ENCODE peak calls at places on chromosomes 6 and 20, in five cellular contexts. One of them, this sample, is unnamed.

GRCh38 chr6:39670519-39670918 is 54.7 kb downstream of the KIF6 start:
- DNase-seq in D341Med: no peak
- DNase-seq in RWPE1: no peak
- DNase-seq in activated CD4-positive, alpha-beta T cell treated with anti-CD3 and anti-CD28 coated beads, Interleukin-2, amount 10 ng/mL, durations not matched to agents 7 days and 5 days: no peak
- DNase-seq in cardiac fibroblast: no peak
- DNase-seq in this sample: no peak

GRCh38 chr6:42374027-42374669 is 77.6 kb downstream of the TRERF1 start:
- DNase-seq in D341Med: no peak
- DNase-seq in RWPE1: no peak
- DNase-seq in cardiac fibroblast: no peak
- DNase-seq in activated CD4-positive, alpha-beta T cell treated with anti-CD3 and anti-CD28 coated beads, Interleukin-2, amount 10 ng/mL, durations not matched to agents 7 days and 5 days: peak; percentile 36
- DNase-seq in this sample: no peak

GRCh38 chr20:50560867-50561266 is 50.7 kb downstream of the PTPN1 start:
- DNase-seq in D341Med: no peak
- DNase-seq in RWPE1: peak; percentile 28
- DNase-seq in cardiac fibroblast: no peak
- DNase-seq in activated CD4-positive, alpha-beta T cell treated with anti-CD3 and anti-CD28 coated beads, Interleukin-2, amount 10 ng/mL, durations not matched to agents 7 days and 5 days: no peak
- DNase-seq in this sample: no peak

GRCh38 chr6:75317503-75318206 is 33.1 kb upstream of the TMEM30A start:
- DNase-seq in activated CD4-positive, alpha-beta T cell treated with anti-CD3 and anti-CD28 coated beads, Interleukin-2, amount 10 ng/mL, durations not matched to agents 7 days and 5 days: no peak
- DNase-seq in cardiac fibroblast: peak; percentile 81
- DNase-seq in D341Med: no peak
- DNase-seq in RWPE1: no peak
- DNase-seq in this sample: no peak

GRCh38 chr6:26607434-26608230 is 10.9 kb downstream of the ABT1 start:
- DNase-seq in RWPE1: peak; percentile 64
- DNase-seq in cardiac fibroblast: peak; percentile 74
- DNase-seq in activated CD4-positive, alpha-beta T cell treated with anti-CD3 and anti-CD28 coated beads, Interleukin-2, amount 10 ng/mL, durations not matched to agents 7 days and 5 days: peak; percentile 78
- DNase-seq in D341Med: peak; percentile 75
- DNase-seq in this sample: peak; percentile 43

GRCh38 chr6:75374913-75375530 is 90.4 kb upstream of the TMEM30A start:
- DNase-seq in activated CD4-positive, alpha-beta T cell treated with anti-CD3 and anti-CD28 coated beads, Interleukin-2, amount 10 ng/mL, durations not matched to agents 7 days and 5 days: no peak
- DNase-seq in RWPE1: no peak
- DNase-seq in D341Med: no peak
- DNase-seq in cardiac fibroblast: no peak
- DNase-seq in this sample: no peak

GRCh38 chr20:11891827-11892521 is 25.7 kb upstream of the BTBD3 start:
- DNase-seq in RWPE1: peak; percentile 84
- DNase-seq in D341Med: peak; percentile 62
- DNase-seq in activated CD4-positive, alpha-beta T cell treated with anti-CD3 and anti-CD28 coated beads, Interleukin-2, amount 10 ng/mL, durations not matched to agents 7 days and 5 days: peak; percentile 75
- DNase-seq in cardiac fibroblast: peak; percentile 76
- DNase-seq in this sample: peak; percentile 83

GRCh38 chr6:303948-304558 is 11.8 kb downstream of the DUSP22 start:
- DNase-seq in D341Med: no peak
- DNase-seq in cardiac fibroblast: no peak
- DNase-seq in RWPE1: no peak
- DNase-seq in activated CD4-positive, alpha-beta T cell treated with anti-CD3 and anti-CD28 coated beads, Interleukin-2, amount 10 ng/mL, durations not matched to agents 7 days and 5 days: no peak
- DNase-seq in this sample: no peak

GRCh38 chr6:35096129-35096852 is 44.8 kb downstream of the TCP11 start:
- DNase-seq in activated CD4-positive, alpha-beta T cell treated with anti-CD3 and anti-CD28 coated beads, Interleukin-2, amount 10 ng/mL, durations not matched to agents 7 days and 5 days: no peak
- DNase-seq in RWPE1: peak; percentile 67
- DNase-seq in D341Med: peak; percentile 66
- DNase-seq in cardiac fibroblast: peak; percentile 77
- DNase-seq in this sample: peak; percentile 68

GRCh38 chr6:158854214-158855101 is 35.3 kb upstream of the EZR start:
- DNase-seq in activated CD4-positive, alpha-beta T cell treated with anti-CD3 and anti-CD28 coated beads, Interleukin-2, amount 10 ng/mL, durations not matched to agents 7 days and 5 days: peak; percentile 49
- DNase-seq in D341Med: no peak
- DNase-seq in cardiac fibroblast: peak; percentile 60
- DNase-seq in RWPE1: no peak
- DNase-seq in this sample: no peak

GRCh38 chr6:106094261-106094963 is 8.3 kb downstream of the PRDM1 start:
- DNase-seq in activated CD4-positive, alpha-beta T cell treated with anti-CD3 and anti-CD28 coated beads, Interleukin-2, amount 10 ng/mL, durations not matched to agents 7 days and 5 days: no peak
- DNase-seq in cardiac fibroblast: no peak
- DNase-seq in RWPE1: no peak
- DNase-seq in D341Med: no peak
- DNase-seq in this sample: no peak

GRCh38 chr6:4564746-4565145 is 211.5 kb upstream of the CDYL start:
- DNase-seq in activated CD4-positive, alpha-beta T cell treated with anti-CD3 and anti-CD28 coated beads, Interleukin-2, amount 10 ng/mL, durations not matched to agents 7 days and 5 days: no peak
- DNase-seq in RWPE1: no peak
- DNase-seq in D341Med: no peak
- DNase-seq in cardiac fibroblast: no peak
- DNase-seq in this sample: no peak

GRCh38 chr6:75217203-75217602 is 11.3 kb upstream of the COL12A1 start:
- DNase-seq in RWPE1: no peak
- DNase-seq in activated CD4-positive, alpha-beta T cell treated with anti-CD3 and anti-CD28 coated beads, Interleukin-2, amount 10 ng/mL, durations not matched to agents 7 days and 5 days: no peak
- DNase-seq in D341Med: no peak
- DNase-seq in cardiac fibroblast: peak; percentile 76
- DNase-seq in this sample: peak; percentile 62

GRCh38 chr6:154555075-154555677 is 44.7 kb upstream of the CNKSR3 start:
- DNase-seq in RWPE1: peak; percentile 78
- DNase-seq in activated CD4-positive, alpha-beta T cell treated with anti-CD3 and anti-CD28 coated beads, Interleukin-2, amount 10 ng/mL, durations not matched to agents 7 days and 5 days: no peak
- DNase-seq in cardiac fibroblast: peak; percentile 14
- DNase-seq in D341Med: no peak
- DNase-seq in this sample: peak; percentile 91

GRCh38 chr6:143970827-143971226 is 37.2 kb downstream of the PLAGL1 start:
- DNase-seq in activated CD4-positive, alpha-beta T cell treated with anti-CD3 and anti-CD28 coated beads, Interleukin-2, amount 10 ng/mL, durations not matched to agents 7 days and 5 days: no peak
- DNase-seq in cardiac fibroblast: peak; percentile 50
- DNase-seq in D341Med: no peak
- DNase-seq in RWPE1: no peak
- DNase-seq in this sample: no peak

GRCh38 chr6:129105035-129105434 is 222.1 kb downstream of the LAMA2 start:
- DNase-seq in activated CD4-positive, alpha-beta T cell treated with anti-CD3 and anti-CD28 coated beads, Interleukin-2, amount 10 ng/mL, durations not matched to agents 7 days and 5 days: no peak
- DNase-seq in cardiac fibroblast: peak; percentile 54
- DNase-seq in D341Med: no peak
- DNase-seq in RWPE1: no peak
- DNase-seq in this sample: no peak

GRCh38 chr20:63106108-63106764 is 99.5 kb upstream of the BHLHE23 start:
- DNase-seq in RWPE1: no peak
- DNase-seq in cardiac fibroblast: peak; percentile 25
- DNase-seq in activated CD4-positive, alpha-beta T cell treated with anti-CD3 and anti-CD28 coated beads, Interleukin-2, amount 10 ng/mL, durations not matched to agents 7 days and 5 days: no peak
- DNase-seq in D341Med: no peak
- DNase-seq in this sample: no peak

GRCh38 chr6:10576226-10576625 is 55.1 kb downstream of the GCNT2 start:
- DNase-seq in RWPE1: no peak
- DNase-seq in activated CD4-positive, alpha-beta T cell treated with anti-CD3 and anti-CD28 coated beads, Interleukin-2, amount 10 ng/mL, durations not matched to agents 7 days and 5 days: no peak
- DNase-seq in D341Med: no peak
- DNase-seq in cardiac fibroblast: no peak
- DNase-seq in this sample: no peak

GRCh38 chr20:5153612-5154542 is 27.1 kb downstream of the CDS2 start:
- DNase-seq in D341Med: no peak
- DNase-seq in RWPE1: peak; percentile 75
- DNase-seq in activated CD4-positive, alpha-beta T cell treated with anti-CD3 and anti-CD28 coated beads, Interleukin-2, amount 10 ng/mL, durations not matched to agents 7 days and 5 days: no peak
- DNase-seq in cardiac fibroblast: no peak
- DNase-seq in this sample: peak; percentile 94

GRCh38 chr20:7703436-7703835 is 236.8 kb downstream of the HAO1 start:
- DNase-seq in cardiac fibroblast: no peak
- DNase-seq in RWPE1: no peak
- DNase-seq in D341Med: no peak
- DNase-seq in activated CD4-positive, alpha-beta T cell treated with anti-CD3 and anti-CD28 coated beads, Interleukin-2, amount 10 ng/mL, durations not matched to agents 7 days and 5 days: no peak
- DNase-seq in this sample: no peak

GRCh38 chr6:2179950-2180349 is 65.5 kb downstream of the GMDS start:
- DNase-seq in RWPE1: no peak
- DNase-seq in D341Med: no peak
- DNase-seq in activated CD4-positive, alpha-beta T cell treated with anti-CD3 and anti-CD28 coated beads, Interleukin-2, amount 10 ng/mL, durations not matched to agents 7 days and 5 days: no peak
- DNase-seq in cardiac fibroblast: peak; percentile 70
- DNase-seq in this sample: peak; percentile 39

GRCh38 chr6:24125980-24126379 is at the start of gene NRSN1:
- DNase-seq in RWPE1: peak; percentile 8
- DNase-seq in cardiac fibroblast: no peak
- DNase-seq in activated CD4-positive, alpha-beta T cell treated with anti-CD3 and anti-CD28 coated beads, Interleukin-2, amount 10 ng/mL, durations not matched to agents 7 days and 5 days: no peak
- DNase-seq in D341Med: peak; percentile 92
- DNase-seq in this sample: no peak

GRCh38 chr6:24838081-24838480 is 39.4 kb upstream of the ARMH2 start:
- DNase-seq in RWPE1: no peak
- DNase-seq in D341Med: no peak
- DNase-seq in activated CD4-positive, alpha-beta T cell treated with anti-CD3 and anti-CD28 coated beads, Interleukin-2, amount 10 ng/mL, durations not matched to agents 7 days and 5 days: no peak
- DNase-seq in cardiac fibroblast: peak; percentile 53
- DNase-seq in this sample: no peak

GRCh38 chr6:1383729-1384548 is 5.4 kb upstream of the FOXF2 start:
- DNase-seq in D341Med: no peak
- DNase-seq in activated CD4-positive, alpha-beta T cell treated with anti-CD3 and anti-CD28 coated beads, Interleukin-2, amount 10 ng/mL, durations not matched to agents 7 days and 5 days: no peak
- DNase-seq in cardiac fibroblast: no peak
- DNase-seq in RWPE1: no peak
- DNase-seq in this sample: no peak

GRCh38 chr6:26521485-26522391 is 16.4 kb upstream of the HMGN4 start:
- DNase-seq in RWPE1: peak; percentile 68
- DNase-seq in cardiac fibroblast: peak; percentile 83
- DNase-seq in activated CD4-positive, alpha-beta T cell treated with anti-CD3 and anti-CD28 coated beads, Interleukin-2, amount 10 ng/mL, durations not matched to agents 7 days and 5 days: peak; percentile 46
- DNase-seq in D341Med: no peak
- DNase-seq in this sample: peak; percentile 60

GRCh38 chr20:63061051-63061531 is 54.3 kb upstream of the BHLHE23 start:
- DNase-seq in D341Med: no peak
- DNase-seq in cardiac fibroblast: no peak
- DNase-seq in RWPE1: no peak
- DNase-seq in activated CD4-positive, alpha-beta T cell treated with anti-CD3 and anti-CD28 coated beads, Interleukin-2, amount 10 ng/mL, durations not matched to agents 7 days and 5 days: no peak
- DNase-seq in this sample: no peak

GRCh38 chr6:106778943-106779342 is 149.6 kb downstream of the QRSL1 start:
- DNase-seq in D341Med: no peak
- DNase-seq in activated CD4-positive, alpha-beta T cell treated with anti-CD3 and anti-CD28 coated beads, Interleukin-2, amount 10 ng/mL, durations not matched to agents 7 days and 5 days: no peak
- DNase-seq in RWPE1: no peak
- DNase-seq in cardiac fibroblast: no peak
- DNase-seq in this sample: no peak

GRCh38 chr6:35564733-35565132 is 52.0 kb upstream of the TULP1 start:
- DNase-seq in RWPE1: no peak
- DNase-seq in activated CD4-positive, alpha-beta T cell treated with anti-CD3 and anti-CD28 coated beads, Interleukin-2, amount 10 ng/mL, durations not matched to agents 7 days and 5 days: no peak
- DNase-seq in cardiac fibroblast: no peak
- DNase-seq in D341Med: no peak
- DNase-seq in this sample: no peak

GRCh38 chr20:8527998-8528397 is 395.9 kb downstream of the PLCB1 start:
- DNase-seq in activated CD4-positive, alpha-beta T cell treated with anti-CD3 and anti-CD28 coated beads, Interleukin-2, amount 10 ng/mL, durations not matched to agents 7 days and 5 days: no peak
- DNase-seq in cardiac fibroblast: peak; percentile 70
- DNase-seq in RWPE1: no peak
- DNase-seq in D341Med: no peak
- DNase-seq in this sample: peak; percentile 3

GRCh38 chr20:6863355-6863754 is 95.9 kb downstream of the BMP2 start:
- DNase-seq in D341Med: no peak
- DNase-seq in activated CD4-positive, alpha-beta T cell treated with anti-CD3 and anti-CD28 coated beads, Interleukin-2, amount 10 ng/mL, durations not matched to agents 7 days and 5 days: no peak
- DNase-seq in RWPE1: no peak
- DNase-seq in cardiac fibroblast: no peak
- DNase-seq in this sample: no peak

GRCh38 chr20:2768632-2769015 is 31.8 kb downstream of the CPXM1 start:
- DNase-seq in RWPE1: no peak
- DNase-seq in activated CD4-positive, alpha-beta T cell treated with anti-CD3 and anti-CD28 coated beads, Interleukin-2, amount 10 ng/mL, durations not matched to agents 7 days and 5 days: no peak
- DNase-seq in D341Med: peak; percentile 16
- DNase-seq in cardiac fibroblast: peak; percentile 24
- DNase-seq in this sample: no peak

GRCh38 chr6:15399651-15400470 is 154.0 kb downstream of the JARID2 start:
- DNase-seq in D341Med: peak; percentile 70
- DNase-seq in activated CD4-positive, alpha-beta T cell treated with anti-CD3 and anti-CD28 coated beads, Interleukin-2, amount 10 ng/mL, durations not matched to agents 7 days and 5 days: no peak
- DNase-seq in RWPE1: no peak
- DNase-seq in cardiac fibroblast: peak; percentile 91
- DNase-seq in this sample: no peak

This sample was measured in mammary epithelial cell.